ENCODE peak calls at places on chromosomes 6 and 20, in ten cellular contexts. U, H, Q, Z, R, G, B, W, J and X are unnamed samples.

GRCh38 chr6:148304976-148305375 is 37.7 kb upstream of the SASH1 start:
- DNase-seq in U (no peak), H (peak), Q (no peak), Z (no peak), R (peak), G (no peak), B (no peak), W (no peak), J (peak), X (no peak)

GRCh38 chr6:119162134-119162761 is 83.8 kb upstream of the FAM184A start:
- DNase-seq in U (no peak), H (no peak), Q (no peak), Z (no peak), R (no peak), G (no peak), B (no peak), W (no peak), J (no peak), X (no peak)

GRCh38 chr20:16542477-16542876 is 30.8 kb downstream of the KIF16B start:
- DNase-seq in U (no peak), H (no peak), Q (no peak), Z (no peak), R (no peak), G (no peak), B (no peak), W (no peak), J (no peak), X (no peak)

GRCh38 chr6:113077794-113078193 is 730.7 kb downstream of the RFPL4B start:
- DNase-seq in U (no peak), H (no peak), Q (no peak), Z (no peak), R (no peak), G (no peak), B (no peak), W (no peak), J (no peak), X (no peak)

GRCh38 chr6:35708585-35708984 is 19.9 kb upstream of the FKBP5 start:
- DNase-seq in U (no peak), H (no peak), Q (no peak), Z (no peak), R (no peak), G (no peak), B (no peak), W (no peak), J (no peak), X (no peak)

GRCh38 chr6:24273471-24273870 is 84.4 kb downstream of the DCDC2 start:
- DNase-seq in U (no peak), H (no peak), Q (no peak), Z (no peak), R (no peak), G (no peak), B (peak), W (peak), J (peak), X (no peak)

GRCh38 chr6:140445474-140446004 is 1071.1 kb upstream of the CITED2 start:
- DNase-seq in U (no peak), H (peak), Q (no peak), Z (no peak), R (peak), G (no peak), B (peak), W (peak), J (peak), X (no peak)

GRCh38 chr20:57922701-57923100 is 212.9 kb upstream of the PMEPA1 start:
- DNase-seq in U (no peak), H (no peak), Q (no peak), Z (no peak), R (no peak), G (no peak), B (no peak), W (no peak), J (no peak), X (no peak)

GRCh38 chr6:89281779-89282246 is 33.3 kb downstream of the GABRR2 start:
- DNase-seq in U (no peak), H (peak), Q (peak), Z (peak), R (peak), G (no peak), B (peak), W (peak), J (peak), X (no peak)

GRCh38 chr6:43773050-43773956 is 3.3 kb downstream of the VEGFA start:
- DNase-seq in U (peak), H (peak), Q (peak), Z (peak), R (no peak), G (no peak), B (peak), W (peak), J (peak), X (peak)

GRCh38 chr6:43773981-43774775 is 4.2 kb downstream of the VEGFA start:
- DNase-seq in U (no peak), H (no peak), Q (no peak), Z (no peak), R (no peak), G (no peak), B (no peak), W (no peak), J (no peak), X (no peak)

GRCh38 chr6:43771210-43771857 is 1.3 kb downstream of the VEGFA start:
- DNase-seq in U (peak), H (peak), Q (peak), Z (peak), R (peak), G (peak), B (peak), W (peak), J (peak), X (peak)

GRCh38 chr6:43771858-43772570 is 2.0 kb downstream of the VEGFA start:
- DNase-seq in U (peak), H (peak), Q (peak), Z (peak), R (peak), G (peak), B (peak), W (peak), J (peak), X (no peak)

GRCh38 chr6:43772571-43773049 is 2.6 kb downstream of the VEGFA start:
- DNase-seq in U (no peak), H (peak), Q (no peak), Z (no peak), R (no peak), G (no peak), B (peak), W (peak), J (no peak), X (no peak)
- TF ChIP-seq CTCF in U (no peak), H (peak), Q (no peak), Z (no peak), R (no peak), G (no peak), B (no peak), W (peak), J (no peak), X (no peak)

DNA sequence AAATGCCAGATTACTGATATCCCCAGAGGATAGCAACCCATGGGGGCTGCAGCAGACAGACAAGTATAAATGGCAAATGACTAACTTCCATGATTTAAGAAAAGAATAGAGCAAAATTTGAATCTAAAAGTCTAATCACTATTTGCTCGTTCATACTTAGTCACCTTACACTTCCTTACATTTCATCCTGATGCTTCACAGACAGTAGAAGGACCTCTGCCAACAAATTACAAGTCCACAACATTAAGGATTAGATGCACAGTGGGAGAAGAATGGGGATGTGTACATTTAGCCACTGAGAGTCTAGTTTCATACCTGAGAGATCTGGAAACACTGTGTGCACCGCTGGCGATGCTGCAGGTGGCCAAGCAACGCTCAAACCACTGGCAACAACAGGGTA is 72.4 kb downstream of the FYN start:
- DNase-seq in U (no peak), H (no peak), Q (no peak), Z (no peak), R (no peak), G (no peak), B (no peak), W (no peak), J (peak), X (no peak)
- TF ChIP-seq CTCF in U (no peak), H (no peak), Q (no peak), Z (no peak), R (no peak), G (no peak), B (no peak), W (no peak), J (no peak), X (no peak)

GRCh38 chr6:167345960-167346359 is 21.1 kb downstream of the TTLL2 start:
- DNase-seq in U (no peak), H (no peak), Q (no peak), Z (no peak), R (no peak), G (no peak), B (no peak), W (no peak), J (no peak), X (no peak)

GRCh38 chr6:167350322-167350721 is 25.4 kb downstream of the TTLL2 start:
- DNase-seq in U (no peak), H (no peak), Q (no peak), Z (no peak), R (no peak), G (no peak), B (no peak), W (no peak), J (no peak), X (no peak)

GRCh38 chr6:167351656-167352354 is 26.9 kb downstream of the TTLL2 start:
- DNase-seq in U (no peak), H (no peak), Q (no peak), Z (no peak), R (no peak), G (no peak), B (no peak), W (no peak), J (no peak), X (no peak)

GRCh38 chr6:167349816-167350215 is 24.9 kb downstream of the TTLL2 start:
- DNase-seq in U (no peak), H (no peak), Q (no peak), Z (no peak), R (no peak), G (no peak), B (no peak), W (no peak), J (no peak), X (no peak)

DNA sequence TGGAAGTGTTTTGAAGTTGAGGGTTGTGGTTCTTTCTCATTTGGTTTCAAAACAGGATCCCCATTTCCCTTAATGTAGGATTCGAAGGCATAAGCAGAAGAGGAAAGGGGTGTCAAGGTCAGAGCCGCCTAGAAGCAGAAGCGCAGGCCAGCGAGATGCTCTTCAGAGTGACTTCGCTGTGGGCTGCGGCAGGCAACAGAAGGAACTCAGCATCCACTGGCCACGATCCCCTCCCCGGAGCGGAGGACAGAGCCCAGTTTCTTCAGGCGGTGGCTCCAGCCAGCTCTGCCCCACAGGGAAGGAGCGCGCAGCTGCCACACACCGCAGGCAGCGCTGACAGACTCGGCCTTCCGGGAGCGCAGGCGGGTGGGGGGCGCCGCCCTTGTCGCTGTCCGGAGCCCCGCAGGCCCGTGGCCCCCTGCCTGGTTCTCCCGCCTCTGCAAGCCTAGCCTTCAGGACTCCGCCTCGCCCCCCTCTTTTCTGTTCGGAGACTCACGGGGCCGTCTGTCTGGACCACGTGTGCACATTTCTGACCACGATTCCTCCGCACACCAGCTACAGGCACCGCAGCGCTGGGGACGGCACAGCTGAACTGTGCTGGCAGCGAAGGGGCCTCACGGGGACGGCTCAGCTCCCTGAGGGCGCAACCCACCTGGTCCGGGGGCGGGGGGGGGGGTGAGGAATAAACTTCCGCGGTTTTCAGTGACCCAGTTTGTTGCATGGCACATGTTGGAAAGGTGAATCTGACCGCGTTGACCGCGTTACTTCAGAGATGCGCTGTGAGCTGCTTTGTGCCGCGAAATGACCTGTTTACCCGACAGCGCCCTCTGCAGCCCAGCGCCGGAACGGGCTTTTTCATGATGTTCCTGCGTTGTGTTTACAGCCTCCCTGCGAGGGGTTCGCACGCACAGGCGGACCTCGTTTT is 26.1 kb downstream of the TTLL2 start:
- DNase-seq in U (peak), H (peak), Q (peak), Z (peak), R (peak), G (peak), B (peak), W (peak), J (peak), X (peak)
- TF ChIP-seq CTCF in U (peak), H (peak), Q (peak), Z (peak), R (peak), G (peak), B (peak), W (peak), J (peak), X (peak)

GRCh38 chr6:64539917-64540316 is 904.3 kb downstream of the PHF3 start:
- DNase-seq in U (no peak), H (no peak), Q (no peak), Z (no peak), R (no peak), G (no peak), B (no peak), W (no peak), J (no peak), X (no peak)
- TF ChIP-seq CTCF in U (no peak), H (no peak), Q (no peak), Z (no peak), R (no peak), G (no peak), B (no peak), W (no peak), J (no peak), X (no peak)

DNA sequence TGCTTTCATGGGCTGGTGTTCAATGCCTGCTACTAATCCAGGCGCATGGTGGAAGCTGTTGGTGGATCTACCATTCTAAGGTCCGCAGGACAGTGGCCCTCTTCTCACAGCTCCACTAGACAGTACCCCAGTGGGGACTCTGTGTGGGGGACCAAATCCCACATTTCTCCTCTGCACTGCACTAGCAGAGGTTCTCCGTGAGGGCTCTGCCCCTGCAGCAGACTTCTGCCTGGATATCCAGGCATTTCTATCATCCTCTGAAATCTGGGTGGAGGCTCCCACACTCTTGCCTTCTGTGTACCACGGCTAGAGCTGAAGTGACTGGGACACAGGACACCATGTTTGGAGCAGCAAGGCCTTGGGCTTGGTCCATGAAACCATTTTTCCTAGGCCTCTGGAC is 134.1 kb upstream of the C6orf118 start:
- DNase-seq in U (no peak), H (no peak), Q (no peak), Z (no peak), R (no peak), G (no peak), B (no peak), W (no peak), J (no peak), X (no peak)
- TF ChIP-seq CTCF in U (no peak), H (no peak), Q (no peak), Z (no peak), R (no peak), G (no peak), B (no peak), W (no peak), J (no peak), X (no peak)

GRCh38 chr6:3159805-3160781 is 2.7 kb upstream of the TUBB2A start:
- DNase-seq in U (peak), H (peak), Q (peak), Z (no peak), R (no peak), G (no peak), B (no peak), W (no peak), J (peak), X (peak)

GRCh38 chr6:3164388-3164787 is 7.0 kb upstream of the TUBB2A start:
- DNase-seq in U (no peak), H (no peak), Q (no peak), Z (no peak), R (no peak), G (no peak), B (no peak), W (no peak), J (no peak), X (no peak)

GRCh38 chr6:3163248-3163594 is 5.9 kb upstream of the TUBB2A start:
- DNase-seq in U (peak), H (no peak), Q (peak), Z (no peak), R (no peak), G (peak), B (peak), W (peak), J (no peak), X (no peak)

GRCh38 chr6:3162067-3162497 is 4.7 kb upstream of the TUBB2A start:
- DNase-seq in U (no peak), H (peak), Q (no peak), Z (no peak), R (no peak), G (no peak), B (no peak), W (peak), J (peak), X (no peak)

DNA sequence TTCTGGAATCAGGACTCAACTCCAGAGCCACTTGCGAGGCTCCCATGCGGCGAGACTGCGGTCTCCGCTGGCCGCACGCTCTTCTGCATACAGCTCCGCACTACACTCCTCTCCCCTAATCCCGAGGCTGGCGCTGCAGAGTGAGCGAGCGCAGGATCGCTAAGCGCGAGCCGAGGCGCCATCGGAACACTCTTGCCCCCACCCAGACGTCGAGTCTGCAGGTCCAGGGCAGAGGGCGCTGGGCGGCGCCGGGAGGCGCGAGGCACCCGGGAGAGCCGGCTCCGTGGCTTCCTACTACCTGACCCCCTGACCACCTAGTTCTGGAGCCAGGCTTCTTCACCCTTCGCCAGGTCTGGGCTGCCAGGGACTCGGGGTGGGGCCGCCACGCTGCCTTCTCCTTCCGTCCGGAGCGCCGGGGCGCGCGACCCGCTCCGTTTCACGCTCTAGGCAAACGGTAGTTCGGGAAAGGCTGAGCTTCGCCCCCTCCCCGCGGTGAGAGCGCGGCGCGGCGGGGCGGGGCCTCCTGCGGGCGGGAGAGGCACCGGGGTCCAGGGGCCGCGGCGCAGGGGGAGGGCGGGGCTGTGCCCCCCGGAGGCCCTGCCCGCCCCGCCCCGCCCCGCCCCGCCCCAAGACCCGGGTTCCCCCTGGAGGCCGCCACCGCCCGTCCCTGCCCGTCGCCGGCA is 5.4 kb upstream of the TUBB2A start:
- DNase-seq in U (peak), H (peak), Q (peak), Z (peak), R (peak), G (peak), B (no peak), W (peak), J (peak), X (peak)
- TF ChIP-seq CTCF in U (no peak), H (peak), Q (no peak), Z (peak), R (peak), G (no peak), B (no peak), W (peak), J (no peak), X (no peak)